ENCODE peak calls at places on chromosomes 1 and 21, in nine cellular contexts. K is SJSA1, B is kidney glomerular epithelial cell, V is HS-27A, T is HTR-8/SVneo, Z is cardiac fibroblast, J is fibroblast of mammary gland, D is heart left ventricle, Y is HuH-7.5. X is an unnamed sample.

GRCh38 chr1:206979379-206980043 is 9.3 kb upstream of the FCAMR start:
- DNase-seq in Z (peak), V (no peak), D (no peak), Y (no peak), B (peak), J (peak), T (peak), K (peak), X (peak)

GRCh38 chr1:226158983-226159382 is 27.6 kb downstream of the ACBD3 start:
- DNase-seq in T (no peak), V (no peak), B (no peak), D (no peak), K (no peak), Z (no peak), Y (no peak), J (no peak), X (no peak)

GRCh38 chr1:1116701-1117468 is 996 bp upstream of the C1orf159 start:
- DNase-seq in B (no peak), T (no peak), V (no peak), Y (no peak), Z (peak), J (no peak), D (peak), K (no peak), X (peak)

GRCh38 chr1:37265786-37266667 is 208.4 kb upstream of the ZC3H12A start:
- DNase-seq in T (no peak), Z (no peak), K (no peak), Y (no peak), J (no peak), B (no peak), D (no peak), V (no peak), X (no peak)

GRCh38 chr21:46455575-46456385 is 2.9 kb upstream of the DIP2A start:
- DNase-seq in D (no peak), J (peak), Y (no peak), K (peak), T (no peak), Z (peak), B (no peak), V (no peak), X (no peak)

GRCh38 chr1:12124693-12125421 is 41.9 kb upstream of the TNFRSF1B start:
- DNase-seq in D (peak), B (peak), T (peak), Z (peak), J (peak), Y (no peak), V (peak), K (peak), X (peak)

GRCh38 chr1:175877939-175878730 is 134.7 kb upstream of the TNR start:
- DNase-seq in Z (no peak), K (no peak), D (no peak), Y (no peak), J (no peak), B (no peak), V (no peak), T (no peak), X (no peak)

GRCh38 chr1:23899070-23899469 is 14.1 kb downstream of the CNR2 start:
- DNase-seq in B (no peak), Z (no peak), T (no peak), K (no peak), J (no peak), V (no peak), D (no peak), Y (no peak), X (no peak)

GRCh38 chr1:23592209-23592905 is 33.1 kb upstream of the ID3 start:
- DNase-seq in K (no peak), D (peak), B (no peak), V (no peak), J (no peak), T (peak), Y (no peak), Z (no peak), X (no peak)

GRCh38 chr1:57206038-57206437 is 217.8 kb downstream of the DAB1 start:
- DNase-seq in T (no peak), J (no peak), B (no peak), D (no peak), K (no peak), V (no peak), Y (no peak), Z (no peak), X (no peak)

GRCh38 chr1:83761084-83761760 is 237.7 kb downstream of the TTLL7 start:
- DNase-seq in Z (no peak), D (no peak), V (no peak), Y (no peak), B (no peak), T (no peak), K (no peak), J (no peak), X (no peak)

GRCh38 chr21:38476385-38476784 is 21.9 kb downstream of the ERG start:
- DNase-seq in Y (no peak), B (no peak), T (no peak), Z (no peak), J (no peak), K (no peak), D (no peak), V (no peak), X (no peak)

GRCh38 chr1:50983403-50983802 is 13.4 kb downstream of the CDKN2C start:
- DNase-seq in D (no peak), T (no peak), K (peak), V (no peak), J (no peak), B (no peak), Y (no peak), Z (no peak), X (no peak)

GRCh38 chr1:55055084-55055882 is 15.9 kb downstream of the PCSK9 start:
- DNase-seq in K (no peak), Y (no peak), J (no peak), Z (no peak), B (no peak), T (no peak), D (no peak), V (no peak), X (no peak)

GRCh38 chr1:154966111-154966510 is 4.4 kb downstream of the SHC1 start:
- DNase-seq in Y (no peak), T (no peak), D (peak), B (no peak), V (no peak), Z (no peak), K (no peak), J (no peak), X (no peak)

GRCh38 chr1:81812712-81813111 is 12.0 kb downstream of the ADGRL2 start:
- DNase-seq in B (peak), V (no peak), Y (no peak), J (peak), D (no peak), T (no peak), Z (peak), K (no peak), X (peak)

GRCh38 chr1:153566414-153567371 is 1.0 kb upstream of the S100A2 start:
- DNase-seq in V (peak), D (peak), J (peak), B (peak), K (peak), T (peak), Y (peak), Z (peak), X (peak)

GRCh38 chr1:234429434-234429806 is 49.6 kb downstream of the TARBP1 start:
- DNase-seq in B (no peak), V (no peak), Z (no peak), K (no peak), D (no peak), T (no peak), J (no peak), Y (no peak), X (no peak)

X was measured in A549.